ENCODE peak calls at places on chromosome 13, in eight cellular contexts. B, T, U, P, R, K, E and Z are unnamed samples.

GRCh38 chr13:33328691-33329090 is 43.1 kb upstream of the STARD13 start:
- DNase-seq in K (no peak), T (no peak), U (no peak), E (peak; percentile 16), P (no peak), R (no peak), B (no peak), Z (peak; percentile 3)

GRCh38 chr13:105847532-105848295 is 687.7 kb downstream of the EFNB2 start:
- DNase-seq in T (no peak), B (no peak), R (no peak), K (no peak), E (no peak), U (peak; percentile 12), P (no peak), Z (no peak)

GRCh38 chr13:47672982-47673670 is 327.9 kb downstream of the SUCLA2 start:
- DNase-seq in K (no peak), T (no peak), E (peak; percentile 32), R (no peak), U (peak; percentile 97), B (peak; percentile 3), P (no peak), Z (no peak)

GRCh38 chr13:75993246-75993645 is 357.1 kb downstream of the LMO7 start:
- DNase-seq in B (no peak), E (no peak), K (no peak), P (no peak), T (no peak), U (no peak), R (no peak), Z (no peak)

GRCh38 chr13:113373811-113374485 is 10.0 kb upstream of the GRTP1 start:
- DNase-seq in E (no peak), K (no peak), R (no peak), U (no peak), B (no peak), T (no peak), P (no peak), Z (no peak)

GRCh38 chr13:50126378-50127016 is 111.3 kb downstream of the KCNRG start:
- DNase-seq in E (no peak), P (no peak), R (peak; percentile 23), T (peak; percentile 62), K (peak; percentile 39), B (no peak), U (peak; percentile 52), Z (no peak)

GRCh38 chr13:67267136-67267535 is 37.0 kb upstream of the PCDH9 start:
- DNase-seq in R (no peak), T (no peak), P (no peak), E (no peak), B (no peak), K (no peak), U (peak; percentile 27), Z (no peak)

GRCh38 chr13:113123226-113124150 is 889 bp downstream of the F10 start:
- DNase-seq in U (no peak), E (no peak), P (no peak), T (no peak), R (no peak), B (no peak), K (peak; percentile 41), Z (no peak)

GRCh38 chr13:34064456-34065205 is 246.7 kb downstream of the RFC3 start:
- DNase-seq in T (no peak), R (no peak), K (no peak), B (no peak), P (no peak), E (no peak), U (peak; percentile 14), Z (no peak)

DNA sequence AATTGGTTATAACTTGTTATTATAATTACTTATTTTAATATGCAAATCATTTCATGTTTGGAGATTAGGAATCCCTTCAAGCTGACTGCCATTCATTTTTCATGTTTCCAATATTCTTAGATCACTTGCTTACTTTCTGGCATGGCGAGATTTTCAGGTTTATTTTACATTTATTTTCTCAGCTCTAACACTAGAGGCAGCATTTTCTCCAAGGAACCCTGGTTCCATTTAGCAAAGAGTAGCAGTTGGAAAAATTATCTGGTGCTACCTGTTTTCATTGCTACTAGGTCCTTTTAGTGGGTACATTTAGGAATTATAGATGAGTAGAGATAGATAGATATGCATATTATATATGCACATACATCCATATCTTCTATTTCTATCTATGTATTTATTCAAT is 90.9 kb upstream of the TRPC4 start:
- DNase-seq in K (no peak), T (no peak), R (no peak), E (no peak), U (peak; percentile 5), P (no peak), B (no peak), Z (no peak)
- TF ChIP-seq CTCF in K (peak; percentile 67), T (peak; percentile 7), R (no peak), E (peak; percentile 16), U (peak; percentile 31), P (no peak), B (no peak), Z (peak; percentile 55)

DNA sequence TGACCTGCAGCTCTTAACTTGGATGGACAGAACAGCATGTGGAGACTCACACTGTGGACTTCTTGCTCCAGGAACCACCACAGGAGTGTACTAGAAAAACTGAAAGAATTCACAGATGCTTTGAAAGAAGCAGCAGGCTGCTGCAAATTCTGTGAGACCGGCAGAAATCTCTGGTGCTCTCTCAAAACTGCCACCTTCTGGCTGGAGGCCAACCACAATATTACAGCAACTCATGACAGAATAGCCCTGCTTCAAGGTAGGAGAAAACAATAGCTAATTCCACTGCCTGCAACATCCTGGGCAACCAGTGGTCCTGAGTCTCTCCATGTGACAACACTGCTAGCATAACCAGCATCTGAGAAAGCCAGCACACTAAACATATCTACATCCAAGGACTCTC is 26.9 kb downstream of the CDK8 start:
- DNase-seq in E (peak; percentile 48), P (no peak), U (peak; percentile 11), T (no peak), R (no peak), K (no peak), B (no peak), Z (no peak)
- TF ChIP-seq CTCF in E (no peak), P (no peak), U (no peak), T (no peak), R (no peak), K (peak; percentile 45), B (no peak), Z (no peak)

DNA sequence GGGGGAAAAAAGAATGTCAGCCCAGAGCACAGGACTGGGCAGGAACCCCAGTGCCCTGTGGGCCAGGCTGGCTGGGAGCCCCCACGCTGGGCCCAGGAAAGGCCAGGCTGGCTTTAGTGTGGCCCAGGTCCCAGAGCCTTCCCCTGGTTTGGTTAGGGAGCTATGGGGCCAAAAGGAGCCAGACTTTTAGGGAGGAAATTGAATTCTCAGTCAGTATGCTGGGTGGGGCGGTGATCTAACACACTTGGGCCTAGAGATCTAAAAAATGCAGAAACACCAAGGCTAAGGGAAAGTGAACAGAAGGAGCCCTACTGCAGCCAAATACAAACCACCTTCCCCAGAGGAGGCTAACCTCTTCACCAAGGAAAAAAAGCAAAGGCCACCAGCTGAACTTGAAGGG is 137.5 kb downstream of the CRYL1 start:
- DNase-seq in U (no peak), K (no peak), B (no peak), R (no peak), T (no peak), E (no peak), P (no peak), Z (no peak)
- TF ChIP-seq CTCF in U (no peak), K (no peak), B (no peak), R (no peak), T (no peak), E (no peak), P (no peak), Z (no peak)

DNA sequence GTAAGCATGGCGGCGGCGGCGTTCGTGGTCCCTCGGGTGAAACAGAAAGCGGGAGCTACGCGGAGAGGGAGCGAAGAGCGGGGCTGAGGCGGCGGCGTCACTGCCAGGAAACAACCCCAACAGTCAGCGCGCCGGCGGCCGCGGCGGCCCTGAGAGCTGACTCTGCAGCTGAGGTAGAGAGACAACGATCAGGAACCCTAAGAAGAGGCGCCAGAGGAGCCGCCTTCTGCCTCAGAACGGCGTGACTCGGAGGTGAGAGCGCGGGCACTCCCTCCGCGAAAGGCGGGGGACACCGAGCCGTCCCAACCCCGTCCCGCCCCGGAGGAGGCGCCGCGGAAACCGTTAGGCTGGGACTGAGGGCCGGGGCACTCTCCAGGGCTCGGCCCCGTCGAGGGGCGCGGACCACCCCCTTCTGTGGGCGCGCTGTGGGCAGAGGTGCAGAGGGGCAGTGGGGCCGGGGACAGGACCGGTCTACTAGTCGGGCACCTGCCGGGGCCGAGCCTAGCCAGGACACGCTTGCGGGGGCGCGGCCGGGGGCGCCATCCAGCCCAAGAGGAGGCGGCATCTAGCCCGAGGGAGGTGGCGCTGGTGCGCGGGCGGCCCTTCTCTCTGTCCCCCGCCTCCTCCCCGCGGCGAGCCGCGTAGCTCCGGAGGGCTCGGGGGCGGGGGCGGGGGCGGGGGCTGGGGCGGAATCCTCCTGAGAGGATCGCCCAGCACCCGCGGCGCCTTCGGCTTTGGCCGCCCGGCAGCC is 389 bp downstream of the FNDC3A start:
- DNase-seq in R (peak; percentile 91), B (peak; percentile 85), E (peak; percentile 84), K (peak; percentile 81), P (peak; percentile 70), T (peak; percentile 83), U (peak; percentile 84), Z (peak; percentile 68)
- TF ChIP-seq CTCF in R (no peak), B (no peak), E (no peak), K (peak; percentile 18), P (no peak), T (peak; percentile 16), U (no peak), Z (no peak)

DNA sequence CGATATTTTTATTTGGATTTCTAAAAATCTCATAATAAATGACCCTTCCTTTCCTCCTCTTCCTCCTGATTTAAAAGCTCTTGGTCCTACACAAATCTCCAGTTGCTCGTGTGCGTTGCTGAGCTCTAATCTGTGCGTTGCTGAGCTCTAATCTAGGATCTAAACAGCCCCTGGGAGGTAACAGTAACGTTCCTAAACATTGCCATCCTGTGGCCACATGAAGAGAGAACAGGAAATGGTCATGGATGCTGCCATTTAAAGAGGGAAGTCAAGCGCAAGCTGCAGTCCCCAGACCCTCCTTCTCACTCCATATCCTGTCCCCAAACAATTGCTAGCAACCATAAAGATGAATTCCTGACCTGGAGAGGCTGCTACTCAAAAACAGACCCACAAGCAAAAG is 170.8 kb downstream of the NUFIP1 start:
- DNase-seq in E (peak; percentile 16), B (no peak), T (peak; percentile 54), U (peak; percentile 54), K (peak; percentile 53), P (no peak), R (no peak), Z (no peak)
- TF ChIP-seq CTCF in E (peak; percentile 9), B (no peak), T (no peak), U (peak; percentile 21), K (peak; percentile 66), P (no peak), R (no peak), Z (peak; percentile 52)